ENCODE peak calls at places on chromosomes 4 and X, in six cellular contexts. R, O, M, Z, B and J are unnamed samples.

GRCh38 chr4:155179216-155179615 is 29.2 kb upstream of the NPY2R start:
- DNase-seq in R (no peak), O (no peak), M (no peak), Z (peak; percentile 2), B (no peak), J (peak; percentile 95)

GRCh38 chrX:40474205-40474626 is 106.6 kb upstream of the ATP6AP2 start:
- DNase-seq in R (no peak), O (no peak), M (no peak), Z (no peak), B (no peak), J (peak; percentile 7)

GRCh38 chrX:21993265-21993664 is 38.9 kb upstream of the PHEX start:
- DNase-seq in R (no peak), O (no peak), M (no peak), Z (no peak), B (peak; percentile 23), J (peak; percentile 14)

GRCh38 chr4:121053601-121054143 is 18.7 kb downstream of the NDNF start:
- DNase-seq in R (no peak), O (no peak), M (no peak), Z (peak; percentile 54), B (no peak), J (peak; percentile 53)

GRCh38 chr4:73917081-73917501 is 47.9 kb downstream of the CXCL1 start:
- DNase-seq in R (no peak), O (no peak), M (peak; percentile 86), Z (peak; percentile 97), B (no peak), J (peak; percentile 97)

GRCh38 chr4:1045193-1045594 is 33.8 kb downstream of the FGFRL1 start:
- DNase-seq in R (no peak), O (no peak), M (no peak), Z (no peak), B (no peak), J (no peak)

GRCh38 chrX:2677764-2678163 is 13.3 kb upstream of the CD99 start:
- DNase-seq in R (peak; percentile 51), O (peak; percentile 76), M (peak; percentile 98), Z (peak; percentile 97), B (no peak), J (peak; percentile 98)

GRCh38 chrX:66200855-66201795 is 37.1 kb downstream of the HEPH start:
- DNase-seq in R (no peak), O (no peak), M (no peak), Z (no peak), B (no peak), J (peak; percentile 43)

GRCh38 chr4:105267280-105267679 is 120.6 kb downstream of the TET2 start:
- DNase-seq in R (no peak), O (no peak), M (no peak), Z (no peak), B (no peak), J (no peak)

GRCh38 chr4:181685461-181685860 is 557.7 kb upstream of the TENM3 start:
- DNase-seq in R (no peak), O (no peak), M (no peak), Z (peak; percentile 70), B (no peak), J (peak; percentile 41)

GRCh38 chr4:2954358-2955185 is 8.6 kb downstream of the NOP14 start:
- DNase-seq in R (no peak), O (no peak), M (no peak), Z (no peak), B (peak; percentile 66), J (no peak)
- TF ChIP-seq CTCF in R (no peak), O (no peak), M (no peak), Z (no peak), B (peak; percentile 46), J (no peak)

DNA sequence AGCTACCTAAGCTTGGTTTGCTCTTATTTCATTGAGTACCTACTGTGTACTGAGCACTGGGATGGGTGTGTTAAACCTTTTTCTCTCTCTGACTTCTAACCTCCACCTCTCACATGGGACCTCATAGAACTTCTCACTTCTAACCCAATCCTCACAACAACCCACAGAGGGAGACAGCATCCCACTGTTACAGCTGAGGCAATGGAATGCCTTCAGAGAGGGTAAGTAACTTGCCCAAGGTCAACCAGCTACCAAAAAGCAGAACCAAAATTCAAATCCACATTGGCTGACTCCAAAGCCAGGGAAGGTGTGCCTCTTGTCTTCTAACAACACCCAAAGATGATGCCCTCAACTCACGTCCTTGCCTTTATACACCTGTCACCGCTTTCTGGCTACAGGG is 5.4 kb downstream of the SEL1L3 start:
- DNase-seq in R (no peak), O (no peak), M (no peak), Z (no peak), B (no peak), J (peak; percentile 39)
- TF ChIP-seq CTCF in R (no peak), O (no peak), M (peak; percentile 17), Z (no peak), B (no peak), J (peak; percentile 36)

DNA sequence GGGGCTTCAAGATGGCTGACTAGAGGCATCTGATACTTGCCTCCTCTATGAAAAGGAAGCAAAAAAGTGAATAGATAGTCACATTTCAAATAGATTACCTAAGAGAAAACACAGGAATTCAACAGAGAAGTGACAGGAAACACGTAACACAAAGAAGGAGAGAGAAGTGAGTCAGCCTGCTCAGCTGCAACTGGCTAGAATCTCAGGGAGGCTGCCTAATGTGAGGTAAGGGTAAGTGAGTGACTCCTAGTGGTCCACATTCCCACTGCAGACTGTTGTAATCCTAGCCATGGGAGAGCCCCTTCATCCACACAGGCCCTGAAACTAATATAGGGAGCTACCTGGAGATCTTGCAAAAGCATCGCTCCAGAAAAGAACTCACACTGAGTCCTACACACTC is 179.2 kb downstream of the SLC7A11 start:
- DNase-seq in R (no peak), O (no peak), M (peak; percentile 46), Z (peak; percentile 51), B (no peak), J (peak; percentile 68)
- TF ChIP-seq CTCF in R (no peak), O (no peak), M (peak; percentile 50), Z (peak; percentile 35), B (no peak), J (peak; percentile 30)

GRCh38 chrX:131262738-131263679 is 26.1 kb downstream of the IGSF1 start:
- DNase-seq in R (no peak), O (no peak), M (no peak), Z (no peak), B (no peak), J (no peak)
- TF ChIP-seq CTCF in R (no peak), O (peak; percentile 12), M (no peak), Z (no peak), B (no peak), J (no peak)

DNA sequence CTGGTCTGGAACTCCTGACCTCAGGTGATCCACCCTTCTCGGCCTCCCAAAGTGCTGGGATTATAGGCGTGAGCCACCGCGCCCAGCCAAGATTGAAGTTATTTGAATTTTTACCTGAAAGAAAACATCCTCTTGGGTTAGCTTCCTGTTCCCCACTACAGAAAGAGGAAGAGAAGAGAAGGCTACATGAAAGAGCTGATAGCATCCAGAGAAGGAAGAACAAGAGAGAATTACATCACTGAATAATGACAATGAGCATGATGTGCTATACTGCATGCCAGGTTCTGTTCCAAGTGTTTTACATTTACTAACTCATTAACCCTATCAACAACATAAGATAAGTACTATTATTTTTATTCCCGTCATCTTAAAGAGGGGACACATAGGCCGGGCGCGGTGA is 11.5 kb upstream of the TBC1D1 start:
- DNase-seq in R (no peak), O (no peak), M (no peak), Z (no peak), B (no peak), J (no peak)
- TF ChIP-seq CTCF in R (no peak), O (no peak), M (no peak), Z (no peak), B (no peak), J (no peak)

DNA sequence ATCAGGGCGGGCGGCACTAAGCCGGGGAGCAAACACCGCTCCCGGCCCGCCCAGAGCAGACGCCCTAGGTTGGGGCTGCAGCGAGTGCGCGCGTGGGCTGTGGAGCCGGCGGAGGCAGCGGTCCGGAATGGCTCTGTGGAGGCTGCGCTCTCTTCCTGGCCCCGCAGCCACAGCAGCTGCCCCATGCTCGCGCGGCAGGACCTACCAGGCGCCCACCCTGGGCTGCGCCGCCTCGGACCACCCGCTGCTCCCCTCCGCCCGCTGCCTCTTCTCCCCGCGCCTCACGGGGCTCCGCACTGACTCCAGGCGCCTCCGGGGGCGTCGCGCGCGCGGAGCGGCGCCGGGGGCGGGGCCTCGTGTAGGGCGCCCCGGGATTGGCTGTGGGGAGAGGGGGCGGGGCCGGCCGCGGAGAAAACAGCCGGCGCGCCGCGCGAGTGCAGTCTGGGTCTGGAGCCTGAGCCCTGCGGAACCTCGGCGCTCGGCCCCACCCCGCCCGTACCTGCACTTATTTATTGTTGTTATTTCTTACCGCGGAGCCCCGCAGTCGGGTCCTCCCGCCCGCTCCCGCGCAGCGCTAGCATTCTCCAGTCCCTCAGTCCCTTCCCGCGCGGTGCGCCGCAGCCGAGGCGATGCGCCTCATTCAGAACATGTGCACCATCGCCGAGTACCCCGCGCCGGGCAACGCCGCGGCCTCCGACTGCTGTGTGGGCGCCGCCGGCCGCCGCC is at the start of gene RASL11B:
- DNase-seq in R (peak; percentile 20), O (peak; percentile 73), M (no peak), Z (peak; percentile 34), B (peak; percentile 97), J (peak; percentile 62)
- TF ChIP-seq CTCF in R (peak; percentile 43), O (peak; percentile 33), M (no peak), Z (no peak), B (no peak), J (no peak)

DNA sequence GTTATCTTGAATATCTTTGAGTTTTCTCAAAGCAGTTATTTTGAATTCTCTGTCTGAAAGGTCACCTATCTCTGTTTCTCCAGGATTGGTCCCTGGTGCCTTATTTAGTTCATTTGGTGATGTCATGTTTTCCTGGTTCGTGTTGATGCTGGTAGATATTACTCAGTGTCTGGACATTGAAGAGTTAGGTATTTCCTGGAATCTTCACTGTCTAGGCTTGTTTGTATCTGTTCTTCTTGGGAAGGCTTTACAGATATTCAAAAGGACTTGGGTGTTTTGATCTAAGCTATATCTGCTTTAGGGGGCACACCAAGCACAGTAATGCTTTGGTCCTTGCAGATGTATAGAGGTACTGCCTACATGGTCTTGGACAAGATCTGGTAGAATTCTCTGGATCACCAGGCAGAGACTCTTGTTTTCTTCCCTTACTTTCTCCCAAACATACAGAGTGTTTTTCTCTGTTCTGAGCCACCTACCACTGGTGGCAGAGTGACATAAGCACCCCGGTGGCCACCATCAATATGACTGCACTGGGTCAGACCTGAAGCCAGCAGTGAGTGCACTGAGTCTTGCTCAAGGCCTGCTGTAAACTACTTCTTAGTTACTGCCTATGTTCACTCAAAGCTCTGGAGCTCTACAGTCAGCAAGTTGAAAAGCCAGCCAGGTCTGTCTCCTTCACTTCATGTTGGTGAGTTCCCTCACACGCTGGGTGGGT is 193.5 kb upstream of the AMOT start:
- DNase-seq in R (no peak), O (no peak), M (no peak), Z (no peak), B (no peak), J (no peak)
- TF ChIP-seq CTCF in R (no peak), O (no peak), M (no peak), Z (no peak), B (no peak), J (no peak)

GRCh38 chrX:28889691-28890090 is 302.4 kb downstream of the IL1RAPL1 start:
- DNase-seq in R (no peak), O (no peak), M (no peak), Z (no peak), B (no peak), J (no peak)

GRCh38 chrX:28880136-28880535 is 292.9 kb downstream of the IL1RAPL1 start:
- DNase-seq in R (no peak), O (no peak), M (no peak), Z (peak; percentile 50), B (no peak), J (peak; percentile 76)

GRCh38 chrX:28888421-28888820 is 301.2 kb downstream of the IL1RAPL1 start:
- DNase-seq in R (no peak), O (no peak), M (no peak), Z (peak; percentile 66), B (no peak), J (peak; percentile 51)

GRCh38 chrX:28884823-28885222 is 297.6 kb downstream of the IL1RAPL1 start:
- DNase-seq in R (no peak), O (no peak), M (no peak), Z (no peak), B (no peak), J (no peak)
- TF ChIP-seq CTCF in R (no peak), O (no peak), M (no peak), Z (no peak), B (no peak), J (no peak)